ENCODE peak calls at places on chromosomes 16 and 17, in four cellular contexts. One of them, this sample, is unnamed.

GRCh38 chr17:62986549-62986948 is 20.5 kb downstream of the TANC2 start:
- DNase-seq in psoas muscle: no peak
- DNase-seq in NCI-H1694: no peak
- DNase-seq in activated CD8-positive, alpha-beta T cell treated with anti-CD3 and anti-CD28 coated beads for 36 hours: no peak
- DNase-seq in this sample: no peak

GRCh38 chr16:30700491-30700890 is 1.5 kb downstream of the SRCAP start:
- DNase-seq in psoas muscle: no peak
- DNase-seq in NCI-H1694: no peak
- DNase-seq in activated CD8-positive, alpha-beta T cell treated with anti-CD3 and anti-CD28 coated beads for 36 hours: no peak
- DNase-seq in this sample: no peak

GRCh38 chr17:13030459-13031305 is 12.9 kb upstream of the ELAC2 start:
- DNase-seq in psoas muscle: no peak
- DNase-seq in NCI-H1694: peak; percentile 55
- DNase-seq in activated CD8-positive, alpha-beta T cell treated with anti-CD3 and anti-CD28 coated beads for 36 hours: peak; percentile 68
- DNase-seq in this sample: peak; percentile 41

GRCh38 chr17:7632492-7632894 is 2.6 kb downstream of the SHBG start:
- DNase-seq in psoas muscle: no peak
- DNase-seq in NCI-H1694: peak; percentile 55
- DNase-seq in activated CD8-positive, alpha-beta T cell treated with anti-CD3 and anti-CD28 coated beads for 36 hours: peak; percentile 60
- DNase-seq in this sample: no peak

GRCh38 chr16:81279375-81279774 is 35.4 kb upstream of the GAN start:
- DNase-seq in psoas muscle: no peak
- DNase-seq in NCI-H1694: no peak
- DNase-seq in activated CD8-positive, alpha-beta T cell treated with anti-CD3 and anti-CD28 coated beads for 36 hours: no peak
- DNase-seq in this sample: peak; percentile 27

GRCh38 chr17:6352016-6352415 is 82.9 kb downstream of the AIPL1 start:
- DNase-seq in psoas muscle: no peak
- DNase-seq in NCI-H1694: no peak
- DNase-seq in activated CD8-positive, alpha-beta T cell treated with anti-CD3 and anti-CD28 coated beads for 36 hours: no peak
- DNase-seq in this sample: no peak

GRCh38 chr17:36500745-36501225 is 14.3 kb downstream of the ZNHIT3 start:
- DNase-seq in psoas muscle: no peak
- DNase-seq in NCI-H1694: no peak
- DNase-seq in activated CD8-positive, alpha-beta T cell treated with anti-CD3 and anti-CD28 coated beads for 36 hours: no peak
- DNase-seq in this sample: no peak

GRCh38 chr16:27828671-27829070 is 234.8 kb downstream of the GSG1L start:
- DNase-seq in psoas muscle: no peak
- DNase-seq in NCI-H1694: no peak
- DNase-seq in activated CD8-positive, alpha-beta T cell treated with anti-CD3 and anti-CD28 coated beads for 36 hours: no peak
- DNase-seq in this sample: no peak

GRCh38 chr16:47317465-47318240 is 143.2 kb downstream of the ITFG1 start:
- DNase-seq in psoas muscle: no peak
- DNase-seq in NCI-H1694: no peak
- DNase-seq in activated CD8-positive, alpha-beta T cell treated with anti-CD3 and anti-CD28 coated beads for 36 hours: no peak
- DNase-seq in this sample: no peak

GRCh38 chr17:2855063-2855600 is 58.9 kb downstream of the RAP1GAP2 start:
- DNase-seq in psoas muscle: no peak
- DNase-seq in NCI-H1694: no peak
- DNase-seq in activated CD8-positive, alpha-beta T cell treated with anti-CD3 and anti-CD28 coated beads for 36 hours: no peak
- DNase-seq in this sample: no peak

GRCh38 chr17:45231481-45232116 is 9.9 kb downstream of the FMNL1 start:
- DNase-seq in psoas muscle: no peak
- DNase-seq in NCI-H1694: no peak
- DNase-seq in activated CD8-positive, alpha-beta T cell treated with anti-CD3 and anti-CD28 coated beads for 36 hours: peak; percentile 51
- DNase-seq in this sample: no peak

GRCh38 chr17:65901394-65901793 is 290.5 kb downstream of the CEP112 start:
- DNase-seq in psoas muscle: no peak
- DNase-seq in NCI-H1694: no peak
- DNase-seq in activated CD8-positive, alpha-beta T cell treated with anti-CD3 and anti-CD28 coated beads for 36 hours: no peak
- DNase-seq in this sample: no peak

GRCh38 chr16:22217890-22218730 is 12.0 kb downstream of the EEF2K start:
- DNase-seq in psoas muscle: peak; percentile 55
- DNase-seq in NCI-H1694: no peak
- DNase-seq in activated CD8-positive, alpha-beta T cell treated with anti-CD3 and anti-CD28 coated beads for 36 hours: peak; percentile 54
- DNase-seq in this sample: no peak

GRCh38 chr16:52912565-52913173 is 140.0 kb downstream of the CHD9NB start:
- DNase-seq in psoas muscle: peak; percentile 30
- DNase-seq in NCI-H1694: peak; percentile 61
- DNase-seq in activated CD8-positive, alpha-beta T cell treated with anti-CD3 and anti-CD28 coated beads for 36 hours: peak; percentile 66
- DNase-seq in this sample: peak; percentile 48

GRCh38 chr16:78283668-78284251 is 184.3 kb downstream of the WWOX start:
- DNase-seq in psoas muscle: no peak
- DNase-seq in NCI-H1694: no peak
- DNase-seq in activated CD8-positive, alpha-beta T cell treated with anti-CD3 and anti-CD28 coated beads for 36 hours: no peak
- DNase-seq in this sample: no peak

GRCh38 chr17:45146616-45147101 is 1.6 kb upstream of the HEXIM1 start:
- DNase-seq in psoas muscle: peak; percentile 29
- DNase-seq in NCI-H1694: no peak
- DNase-seq in activated CD8-positive, alpha-beta T cell treated with anti-CD3 and anti-CD28 coated beads for 36 hours: no peak
- DNase-seq in this sample: peak; percentile 74

GRCh38 chr17:49022391-49022941 is 25.3 kb downstream of the IGF2BP1 start:
- DNase-seq in psoas muscle: no peak
- DNase-seq in NCI-H1694: no peak
- DNase-seq in activated CD8-positive, alpha-beta T cell treated with anti-CD3 and anti-CD28 coated beads for 36 hours: no peak
- DNase-seq in this sample: no peak

GRCh38 chr16:57502048-57502775 is 15.9 kb upstream of the DOK4 start:
- DNase-seq in psoas muscle: no peak
- DNase-seq in NCI-H1694: no peak
- DNase-seq in activated CD8-positive, alpha-beta T cell treated with anti-CD3 and anti-CD28 coated beads for 36 hours: no peak
- DNase-seq in this sample: no peak

GRCh38 chr16:80552277-80552676 is 11.5 kb downstream of the DYNLRB2 start:
- DNase-seq in psoas muscle: no peak
- DNase-seq in NCI-H1694: no peak
- DNase-seq in activated CD8-positive, alpha-beta T cell treated with anti-CD3 and anti-CD28 coated beads for 36 hours: no peak
- DNase-seq in this sample: no peak

GRCh38 chr17:63435681-63436522 is 10.2 kb downstream of the CYB561 start:
- DNase-seq in psoas muscle: no peak
- DNase-seq in NCI-H1694: no peak
- DNase-seq in activated CD8-positive, alpha-beta T cell treated with anti-CD3 and anti-CD28 coated beads for 36 hours: no peak
- DNase-seq in this sample: no peak

GRCh38 chr16:19389246-19389645 is 28.4 kb upstream of the TMC5 start:
- DNase-seq in psoas muscle: no peak
- DNase-seq in NCI-H1694: no peak
- DNase-seq in activated CD8-positive, alpha-beta T cell treated with anti-CD3 and anti-CD28 coated beads for 36 hours: peak; percentile 70
- DNase-seq in this sample: no peak

GRCh38 chr17:81487487-81488275 is 24.9 kb downstream of the ACTG1 start:
- DNase-seq in psoas muscle: peak; percentile 88
- DNase-seq in NCI-H1694: no peak
- DNase-seq in activated CD8-positive, alpha-beta T cell treated with anti-CD3 and anti-CD28 coated beads for 36 hours: peak; percentile 81
- DNase-seq in this sample: no peak

GRCh38 chr16:1144476-1145382 is 8.2 kb upstream of the CACNA1H start:
- DNase-seq in psoas muscle: no peak
- DNase-seq in NCI-H1694: no peak
- DNase-seq in activated CD8-positive, alpha-beta T cell treated with anti-CD3 and anti-CD28 coated beads for 36 hours: no peak
- DNase-seq in this sample: no peak

GRCh38 chr16:59633996-59634579 is 900.0 kb upstream of the GOT2 start:
- DNase-seq in psoas muscle: no peak
- DNase-seq in NCI-H1694: no peak
- DNase-seq in activated CD8-positive, alpha-beta T cell treated with anti-CD3 and anti-CD28 coated beads for 36 hours: no peak
- DNase-seq in this sample: peak; percentile 50

GRCh38 chr16:48383877-48384304 is 1.3 kb downstream of the SIAH1 start:
- DNase-seq in psoas muscle: no peak
- DNase-seq in NCI-H1694: no peak
- DNase-seq in activated CD8-positive, alpha-beta T cell treated with anti-CD3 and anti-CD28 coated beads for 36 hours: no peak
- DNase-seq in this sample: no peak

GRCh38 chr16:67720236-67720635 is 1.1 kb upstream of the GFOD2 start:
- DNase-seq in psoas muscle: no peak
- DNase-seq in NCI-H1694: no peak
- DNase-seq in activated CD8-positive, alpha-beta T cell treated with anti-CD3 and anti-CD28 coated beads for 36 hours: no peak
- DNase-seq in this sample: no peak

GRCh38 chr17:74919440-74920305 is 3.4 kb downstream of the USH1G start:
- DNase-seq in psoas muscle: no peak
- DNase-seq in NCI-H1694: no peak
- DNase-seq in activated CD8-positive, alpha-beta T cell treated with anti-CD3 and anti-CD28 coated beads for 36 hours: peak; percentile 32
- DNase-seq in this sample: no peak

GRCh38 chr17:82804442-82805191 is 35.2 kb downstream of the ZNF750 start:
- DNase-seq in psoas muscle: peak; percentile 94
- DNase-seq in NCI-H1694: no peak
- DNase-seq in activated CD8-positive, alpha-beta T cell treated with anti-CD3 and anti-CD28 coated beads for 36 hours: no peak
- DNase-seq in this sample: no peak

GRCh38 chr17:28911411-28912045 is 8.6 kb upstream of the DHRS13 start:
- DNase-seq in psoas muscle: no peak
- DNase-seq in NCI-H1694: no peak
- DNase-seq in activated CD8-positive, alpha-beta T cell treated with anti-CD3 and anti-CD28 coated beads for 36 hours: no peak
- DNase-seq in this sample: no peak

GRCh38 chr16:20862162-20862960 is 37.8 kb downstream of the DCUN1D3 start:
- DNase-seq in psoas muscle: no peak
- DNase-seq in NCI-H1694: no peak
- DNase-seq in activated CD8-positive, alpha-beta T cell treated with anti-CD3 and anti-CD28 coated beads for 36 hours: no peak
- DNase-seq in this sample: no peak

GRCh38 chr16:77043076-77043475 is 147.9 kb upstream of the MON1B start:
- DNase-seq in psoas muscle: no peak
- DNase-seq in NCI-H1694: peak; percentile 56
- DNase-seq in activated CD8-positive, alpha-beta T cell treated with anti-CD3 and anti-CD28 coated beads for 36 hours: peak; percentile 12
- DNase-seq in this sample: no peak